ENCODE peak calls at places on chromosomes 1 and 21, in nine cellular contexts. Y is stomach, L is breast epithelium, D is colonic mucosa, E is heart left ventricle, H is psoas muscle, A is lower lobe of right lung, N is heart right ventricle, B is esophagus muscularis mucosa. X is an unnamed sample. For H3K36me3, the result is how much of the 10 kb centered on the place peaks cover.

GRCh38 chr1:191305370-191305769 is 827.7 kb upstream of the BRINP3 start:
- DNase-seq in E (no peak), B (no peak), Y (no peak), A (no peak), H (no peak), D (no peak), N (no peak), L (no peak), X (no peak)

GRCh38 chr1:22930235-22930912 is 42.3 kb downstream of the LACTBL1 start:
- DNase-seq in H (no peak), Y (no peak), D (peak), B (no peak), L (peak), E (peak), N (peak), A (peak), X (peak)

GRCh38 chr1:199948587-199949280 is 78.8 kb upstream of the NR5A2 start:
- DNase-seq in E (no peak), L (no peak), N (no peak), D (no peak), Y (no peak), B (no peak), A (no peak), H (no peak), X (no peak)

GRCh38 chr1:18716112-18716784 is 85.6 kb downstream of the PAX7 start:
- DNase-seq in E (no peak), D (no peak), B (no peak), Y (no peak), L (no peak), A (no peak), H (no peak), N (no peak), X (no peak)

GRCh38 chr1:228003461-228004330 is 3.1 kb upstream of the WNT3A start:
- DNase-seq in D (no peak), L (peak), A (no peak), B (no peak), N (no peak), H (no peak), Y (peak), E (no peak), X (no peak)

GRCh38 chr1:190084552-190084951 is 393.1 kb downstream of the BRINP3 start:
- DNase-seq in B (no peak), N (no peak), Y (no peak), E (no peak), H (no peak), L (no peak), A (no peak), D (no peak), X (no peak)

GRCh38 chr1:147539122-147539575 is 2.2 kb upstream of the BCL9 start:
- DNase-seq in N (peak), A (no peak), E (no peak), H (no peak), B (no peak), D (no peak), L (no peak), Y (no peak), X (no peak)

GRCh38 chr1:44048816-44049215 is 17.6 kb upstream of the SLC6A9 start:
- DNase-seq in E (no peak), A (no peak), Y (no peak), B (no peak), L (no peak), N (no peak), H (no peak), D (no peak), X (no peak)

GRCh38 chr1:27070390-27071048 is 57.9 kb upstream of the TENT5B start:
- DNase-seq in D (no peak), B (no peak), A (no peak), H (no peak), Y (peak), N (no peak), E (no peak), L (no peak), X (no peak)

GRCh38 chr1:118982281-118982680 is 5.9 kb downstream of the TBX15 start:
- DNase-seq in A (no peak), D (no peak), Y (no peak), H (no peak), L (no peak), E (no peak), N (no peak), B (no peak), X (no peak)

GRCh38 chr1:115448282-115449044 is 110.4 kb upstream of the NGF start:
- DNase-seq in L (no peak), N (no peak), H (no peak), E (no peak), B (no peak), Y (no peak), D (no peak), A (no peak), X (no peak)

GRCh38 chr1:109040627-109041613 is 982 bp downstream of the WDR47 start:
- DNase-seq in N (peak), H (peak), E (peak), Y (peak), A (peak), D (peak), L (no peak), B (no peak), X (no peak)

GRCh38 chr1:24095140-24095859 is 16.6 kb downstream of the MYOM3 start:
- DNase-seq in E (no peak), N (no peak), H (no peak), L (no peak), Y (no peak), D (no peak), A (peak), B (no peak), X (no peak)

GRCh38 chr1:159428536-159428935 is 3.5 kb upstream of the OR10J4 start:
- DNase-seq in L (no peak), N (no peak), D (no peak), H (no peak), E (no peak), B (no peak), A (no peak), Y (no peak), X (no peak)

GRCh38 chr21:39537571-39537970 is 75.2 kb upstream of the B3GALT5 start:
- DNase-seq in H (no peak), B (no peak), Y (no peak), A (no peak), D (peak), E (no peak), N (no peak), L (no peak), X (no peak)

GRCh38 chr1:84693009-84693408 is 2.7 kb upstream of the SSX2IP start:
- DNase-seq in D (no peak), N (no peak), A (no peak), H (no peak), L (no peak), E (no peak), Y (no peak), B (no peak), X (no peak)

GRCh38 chr1:65525297-65526048 is 105.0 kb downstream of the LEPR start:
- DNase-seq in E (peak), H (peak), N (no peak), Y (peak), L (no peak), A (peak), D (no peak), B (no peak), X (peak)

GRCh38 chr1:64121766-64122385 is 81.5 kb upstream of the UBE2U start:
- DNase-seq in N (no peak), E (no peak), D (no peak), Y (no peak), L (no peak), B (no peak), A (no peak), H (no peak), X (no peak)

GRCh38 chr1:22031214-22031962 is 21.1 kb upstream of the CDC42 start:
- DNase-seq in H (no peak), D (no peak), Y (peak), B (no peak), N (peak), L (peak), A (peak), E (no peak), X (peak)

GRCh38 chr1:26317612-26318337 is at the start of gene CD52:
- DNase-seq in E (no peak), H (no peak), B (no peak), L (no peak), D (no peak), Y (peak), N (no peak), A (no peak), X (no peak)

GRCh38 chr1:151540982-151541377 is 871 bp downstream of the TUFT1 start:
- DNase-seq in H (peak), D (peak), E (no peak), L (no peak), A (no peak), B (no peak), Y (peak), N (no peak), X (no peak)

GRCh38 chr21:32626633-32627196 is 14.5 kb upstream of the CFAP298 start:
- DNase-seq in H (no peak), L (no peak), Y (no peak), B (no peak), A (no peak), N (no peak), D (no peak), E (no peak), X (no peak)

GRCh38 chr1:55143686-55144085 is 71.5 kb downstream of the USP24 start:
- DNase-seq in N (no peak), A (no peak), B (no peak), L (no peak), E (no peak), Y (no peak), D (no peak), H (no peak), X (no peak)

GRCh38 chr1:183163311-183163710 is 22.8 kb upstream of the LAMC2 start:
- DNase-seq in E (no peak), A (no peak), B (no peak), L (no peak), Y (no peak), H (no peak), N (no peak), D (no peak), X (no peak)

GRCh38 chr1:227395391-227396028 is 77.2 kb upstream of the CDC42BPA start:
- DNase-seq in A (no peak), Y (no peak), D (no peak), L (no peak), H (no peak), N (no peak), E (no peak), B (no peak), X (no peak)

GRCh38 chr1:151368745-151369610 is 3.5 kb downstream of the SELENBP1 start:
- DNase-seq in A (peak), Y (peak), H (no peak), L (no peak), N (no peak), D (peak), B (no peak), E (no peak), X (no peak)

GRCh38 chr1:227465256-227465655 is 98.1 kb upstream of the ZNF678 start:
- DNase-seq in A (no peak), B (no peak), D (no peak), E (no peak), N (no peak), L (no peak), Y (no peak), H (no peak), X (no peak)

GRCh38 chr1:90114521-90115141 is 119.7 kb downstream of the ZNF326 start:
- DNase-seq in L (no peak), A (no peak), H (no peak), E (no peak), Y (no peak), N (no peak), D (no peak), B (no peak), X (no peak)

GRCh38 chr21:27359141-27359540 is 392.3 kb upstream of the ADAMTS5 start:
- DNase-seq in B (no peak), L (no peak), A (no peak), Y (no peak), N (no peak), E (no peak), D (no peak), H (no peak), X (no peak)

GRCh38 chr21:38037416-38037815 is 121.2 kb upstream of the KCNJ6 start:
- DNase-seq in Y (no peak), H (no peak), E (no peak), B (no peak), A (no peak), L (no peak), D (no peak), N (no peak), X (no peak)

GRCh38 chr1:85550784-85551516 is 29.6 kb upstream of the CCN1 start:
- DNase-seq in E (no peak), D (no peak), Y (no peak), H (no peak), A (no peak), L (no peak), B (no peak), N (no peak), X (no peak)

GRCh38 chr1:212035835-212036605 is 472 bp downstream of the DTL start:
- DNase-seq in B (no peak), A (no peak), D (no peak), L (no peak), H (no peak), Y (no peak), N (no peak), E (peak), X (no peak)

GRCh38 chr1:67431869-67432578 is 1.8 kb upstream of the SERBP1 start:
- DNase-seq in Y (no peak), L (no peak), A (no peak), D (no peak), H (no peak), E (no peak), B (no peak), N (no peak), X (no peak)

GRCh38 chr1:16155537-16156410 is at the start of gene EPHA2:
- DNase-seq in Y (peak), N (peak), B (no peak), E (peak), L (peak), H (peak), A (peak), D (peak), X (peak)
- H3K27ac ChIP-seq in Y (peak), N (peak), B (peak), E (peak), L (peak), H (peak), A (peak), D (peak), X (peak)

GRCh38 chr1:6466023-6466422 is at the start of gene TNFRSF25:
- DNase-seq in E (no peak), H (no peak), D (no peak), Y (no peak), L (no peak), N (no peak), B (no peak), A (no peak), X (no peak)

GRCh38 chr1:6463120-6463412 is 2.9 kb downstream of the TNFRSF25 start:
- DNase-seq in D (no peak), L (no peak), H (no peak), Y (no peak), B (no peak), E (no peak), N (no peak), A (no peak), X (no peak)

GRCh38 chr1:6465461-6466005 is 440 bp downstream of the TNFRSF25 start:
- DNase-seq in H (no peak), L (no peak), Y (no peak), N (no peak), A (no peak), E (no peak), D (no peak), B (no peak), X (no peak)

GRCh38 chr1:6464915-6465314 is 1.1 kb downstream of the TNFRSF25 start:
- DNase-seq in E (no peak), A (no peak), D (no peak), Y (no peak), H (no peak), N (no peak), B (no peak), L (no peak), X (no peak)

DNA sequence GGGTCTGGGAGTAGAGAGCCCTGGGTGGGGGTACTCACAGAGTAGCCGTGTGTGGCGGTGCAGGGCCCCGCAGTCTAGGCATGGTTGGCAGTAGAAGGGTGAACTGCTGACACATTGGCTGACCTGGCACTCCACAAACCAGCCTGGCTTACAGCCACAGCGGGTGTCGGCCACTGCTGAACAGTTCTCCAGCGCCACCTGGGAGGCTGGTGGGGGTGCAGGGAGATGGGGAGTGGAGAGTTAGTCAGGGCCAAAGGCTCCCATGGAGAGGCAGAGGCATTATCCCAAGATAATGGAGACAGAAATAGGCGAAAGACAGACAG is 1.5 kb downstream of the TNFRSF25 start:
- DNase-seq in B (no peak), A (no peak), L (peak), N (peak), Y (peak), E (peak), H (no peak), D (peak), X (no peak)
- TF ChIP-seq CTCF in B (no peak), A (no peak), L (no peak), N (peak), Y (no peak), E (no peak), H (no peak), D (no peak), X (no peak)

GRCh38 chr1:226066415-226067077 is 4.0 kb downstream of the H3-3A start:
- DNase-seq in A (no peak), L (no peak), E (no peak), D (no peak), H (no peak), Y (no peak), B (no peak), N (no peak), X (no peak)
- H3K36me3 ChIP-seq in A (half or more), L (under half), E (half or more), D (under half), H (half or more), Y (half or more), B (half or more), N (half or more), X (half or more)

GRCh38 chr1:111591946-111592345 is 27.6 kb upstream of the RAP1A start:
- DNase-seq in N (no peak), E (no peak), L (no peak), B (no peak), Y (no peak), A (no peak), D (no peak), H (no peak), X (no peak)
- H3K27ac ChIP-seq in N (peak), E (peak), L (peak), B (peak), Y (peak), A (peak), D (peak), H (peak), X (peak)

GRCh38 chr1:88284066-88284465 is 400.0 kb upstream of the PKN2 start:
- DNase-seq in A (no peak), N (no peak), B (no peak), H (no peak), L (no peak), Y (no peak), E (no peak), D (no peak), X (no peak)
- TF ChIP-seq CTCF in A (no peak), N (no peak), B (no peak), H (no peak), L (no peak), Y (no peak), E (no peak), D (no peak), X (no peak)

GRCh38 chr1:42817440-42817767 is 207 bp upstream of the SVBP start:
- DNase-seq in D (no peak), E (no peak), A (no peak), L (no peak), B (no peak), H (no peak), N (no peak), Y (no peak), X (no peak)
- H3K36me3 ChIP-seq in D (under half), E (under half), A (under half), L (under half), B (under half), H (under half), N (under half), Y (under half), X (under half)

GRCh38 chr1:204126367-204126766 is 25.5 kb downstream of the ETNK2 start:
- DNase-seq in E (peak), B (no peak), L (no peak), A (no peak), Y (no peak), H (no peak), N (no peak), D (no peak), X (no peak)
- H3K27ac ChIP-seq in E (peak), B (peak), L (no peak), A (no peak), Y (no peak), H (peak), N (peak), D (no peak), X (peak)

GRCh38 chr1:94236630-94237290 is 624 bp downstream of the ARHGAP29 start:
- DNase-seq in L (no peak), B (no peak), D (peak), H (peak), A (no peak), E (no peak), N (peak), Y (peak), X (no peak)
- TF ChIP-seq CTCF in L (peak), B (peak), D (no peak), H (peak), A (no peak), E (no peak), N (no peak), Y (no peak), X (peak)

X was measured in upper lobe of right lung.